ENCODE peak calls at places on chromosomes 12 and 14, in four cellular contexts. N, R, B and Y are unnamed samples.

GRCh38 chr12:117053597-117054201 is 45.5 kb downstream of the TESC start:
- DNase-seq in N (no peak), R (no peak), B (no peak), Y (no peak)

GRCh38 chr12:117025481-117026151 is 73.6 kb downstream of the TESC start:
- DNase-seq in N (peak; percentile 68), R (peak; percentile 78), B (no peak), Y (peak; percentile 90)

GRCh38 chr12:132766380-132767085 is 4.9 kb upstream of the ANKLE2 start:
- DNase-seq in N (no peak), R (peak; percentile 63), B (no peak), Y (no peak)

GRCh38 chr12:127401005-127401404 is 866.0 kb upstream of the TMEM132C start:
- DNase-seq in N (no peak), R (no peak), B (no peak), Y (no peak)

GRCh38 chr14:73058923-73059311 is 583 bp downstream of the RBM25 start:
- DNase-seq in N (peak; percentile 7), R (peak; percentile 61), B (no peak), Y (peak; percentile 57)

GRCh38 chr14:83467811-83468210 is 1934.2 kb upstream of the SEL1L start:
- DNase-seq in N (no peak), R (no peak), B (no peak), Y (no peak)

GRCh38 chr14:75301666-75302325 is 23.2 kb downstream of the FOS start:
- DNase-seq in N (no peak), R (peak; percentile 52), B (no peak), Y (no peak)

GRCh38 chr14:58298477-58298879 is at the start of gene ARID4A:
- DNase-seq in N (no peak), R (no peak), B (no peak), Y (no peak)

GRCh38 chr14:70871863-70872677 is 35.2 kb upstream of the PCNX1 start:
- DNase-seq in N (no peak), R (no peak), B (no peak), Y (no peak)

GRCh38 chr14:68512088-68512487 is 280.8 kb downstream of the ZFP36L1 start:
- DNase-seq in N (no peak), R (no peak), B (no peak), Y (no peak)

GRCh38 chr14:54226103-54226502 is 170.7 kb upstream of the CDKN3 start:
- DNase-seq in N (no peak), R (no peak), B (no peak), Y (no peak)

GRCh38 chr14:30553311-30553989 is 5.5 kb upstream of the G2E3 start:
- DNase-seq in N (no peak), R (no peak), B (no peak), Y (no peak)

GRCh38 chr12:5498081-5498480 is 66.2 kb downstream of the NTF3 start:
- DNase-seq in N (no peak), R (no peak), B (no peak), Y (no peak)

GRCh38 chr14:26896447-26896846 is 298.6 kb upstream of the NOVA1 start:
- DNase-seq in N (no peak), R (no peak), B (no peak), Y (no peak)

GRCh38 chr12:30939234-30939633 is 12.7 kb downstream of the TSPAN11 start:
- DNase-seq in N (no peak), R (no peak), B (peak; percentile 3), Y (no peak)

GRCh38 chr14:99513946-99514551 is 32.8 kb downstream of the CCNK start:
- DNase-seq in N (no peak), R (no peak), B (no peak), Y (no peak)

GRCh38 chr14:87944987-87945604 is 47.9 kb downstream of the GALC start:
- DNase-seq in N (peak; percentile 29), R (peak; percentile 12), B (no peak), Y (no peak)

GRCh38 chr14:102437997-102438922 is 71.3 kb downstream of the ANKRD9 start:
- DNase-seq in N (peak; percentile 59), R (peak; percentile 86), B (peak; percentile 37), Y (peak; percentile 94)

GRCh38 chr14:68261092-68261842 is 441.7 kb downstream of the RAD51B start:
- DNase-seq in N (no peak), R (no peak), B (no peak), Y (peak; percentile 31)

GRCh38 chr12:27899151-27899661 is 73.3 kb downstream of the PTHLH start:
- DNase-seq in N (peak; percentile 81), R (no peak), B (no peak), Y (no peak)

GRCh38 chr12:26173153-26173552 is 22.2 kb upstream of the SSPN start:
- DNase-seq in N (no peak), R (no peak), B (no peak), Y (no peak)

GRCh38 chr12:26571539-26571938 is 261.5 kb downstream of the ITPR2 start:
- DNase-seq in N (no peak), R (no peak), B (no peak), Y (no peak)

GRCh38 chr12:93325855-93326254 is 51.9 kb upstream of the NUDT4 start:
- DNase-seq in N (no peak), R (no peak), B (no peak), Y (no peak)

GRCh38 chr12:65607271-65607880 is 216.9 kb upstream of the HMGA2 start:
- DNase-seq in N (no peak), R (no peak), B (no peak), Y (no peak)

GRCh38 chr12:55067701-55068100 is 47.9 kb downstream of the NEUROD4 start:
- DNase-seq in N (no peak), R (no peak), B (no peak), Y (no peak)

GRCh38 chr12:111444706-111445310 is 39.1 kb downstream of the SH2B3 start:
- DNase-seq in N (no peak), R (no peak), B (peak; percentile 94), Y (peak; percentile 48)

GRCh38 chr12:29957835-29958234 is 174.1 kb upstream of the TMTC1 start:
- DNase-seq in N (no peak), R (no peak), B (no peak), Y (no peak)

GRCh38 chr14:92475451-92476187 is 38.0 kb upstream of the RIN3 start:
- DNase-seq in N (peak; percentile 41), R (no peak), B (no peak), Y (peak; percentile 14)

GRCh38 chr12:102385343-102385742 is 95.0 kb downstream of the IGF1 start:
- DNase-seq in N (no peak), R (no peak), B (no peak), Y (no peak)

GRCh38 chr12:39723831-39724230 is 104.2 kb upstream of the ABCD2 start:
- DNase-seq in N (no peak), R (no peak), B (no peak), Y (no peak)

GRCh38 chr12:88816201-88816600 is 235.9 kb upstream of the KITLG start:
- DNase-seq in N (no peak), R (no peak), B (no peak), Y (no peak)

GRCh38 chr12:13205809-13206559 is 9.5 kb downstream of the EMP1 start:
- DNase-seq in N (no peak), R (no peak), B (no peak), Y (no peak)

GRCh38 chr14:50714452-50715073 is 46.5 kb upstream of the SAV1 start:
- DNase-seq in N (peak; percentile 12), R (peak; percentile 32), B (no peak), Y (no peak)
- TF ChIP-seq HDAC6 in N (no peak), R (no peak), B (no peak), Y (no peak)

GRCh38 chr14:63404906-63405305 is 86.2 kb upstream of the GPHB5 start:
- DNase-seq in N (no peak), R (no peak), B (no peak), Y (no peak)

GRCh38 chr14:63405715-63406114 is 87.0 kb upstream of the GPHB5 start:
- DNase-seq in N (no peak), R (no peak), B (no peak), Y (no peak)

GRCh38 chr14:63406341-63406740 is 87.6 kb upstream of the GPHB5 start:
- DNase-seq in N (no peak), R (no peak), B (no peak), Y (no peak)
- TF ChIP-seq HDAC6 in N (no peak), R (no peak), B (no peak), Y (no peak)

DNA sequence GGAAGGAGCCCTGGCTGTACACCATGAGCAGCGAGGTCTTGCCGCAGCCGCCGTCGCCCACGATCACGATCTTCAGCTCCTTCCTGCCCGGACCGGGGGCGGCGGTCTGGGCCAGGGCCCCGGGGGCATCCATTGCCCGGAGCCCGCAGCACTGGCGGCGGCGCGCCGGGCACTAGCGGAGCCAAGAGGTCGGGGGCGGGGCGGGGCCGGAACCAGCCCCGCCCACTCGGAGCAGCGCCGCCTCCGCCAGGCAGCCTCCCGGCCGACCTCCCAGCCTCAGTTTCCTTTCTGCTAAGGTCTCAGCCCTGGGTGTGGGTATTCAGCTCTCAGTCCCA is at the start of gene RHOF:
- DNase-seq in N (no peak), R (no peak), B (no peak), Y (no peak)
- TF ChIP-seq HDAC6 in N (no peak), R (no peak), B (no peak), Y (no peak)

GRCh38 chr12:52307836-52308806 is 13.1 kb downstream of the KRT83 start:
- DNase-seq in N (no peak), R (no peak), B (no peak), Y (peak; percentile 23)
- TF ChIP-seq HDAC6 in N (no peak), R (no peak), B (no peak), Y (no peak)

GRCh38 chr12:78878447-78878846 is 13.9 kb downstream of the SYT1 start:
- DNase-seq in N (no peak), R (no peak), B (no peak), Y (no peak)
- TF ChIP-seq HDAC6 in N (no peak), R (no peak), B (no peak), Y (no peak)

DNA sequence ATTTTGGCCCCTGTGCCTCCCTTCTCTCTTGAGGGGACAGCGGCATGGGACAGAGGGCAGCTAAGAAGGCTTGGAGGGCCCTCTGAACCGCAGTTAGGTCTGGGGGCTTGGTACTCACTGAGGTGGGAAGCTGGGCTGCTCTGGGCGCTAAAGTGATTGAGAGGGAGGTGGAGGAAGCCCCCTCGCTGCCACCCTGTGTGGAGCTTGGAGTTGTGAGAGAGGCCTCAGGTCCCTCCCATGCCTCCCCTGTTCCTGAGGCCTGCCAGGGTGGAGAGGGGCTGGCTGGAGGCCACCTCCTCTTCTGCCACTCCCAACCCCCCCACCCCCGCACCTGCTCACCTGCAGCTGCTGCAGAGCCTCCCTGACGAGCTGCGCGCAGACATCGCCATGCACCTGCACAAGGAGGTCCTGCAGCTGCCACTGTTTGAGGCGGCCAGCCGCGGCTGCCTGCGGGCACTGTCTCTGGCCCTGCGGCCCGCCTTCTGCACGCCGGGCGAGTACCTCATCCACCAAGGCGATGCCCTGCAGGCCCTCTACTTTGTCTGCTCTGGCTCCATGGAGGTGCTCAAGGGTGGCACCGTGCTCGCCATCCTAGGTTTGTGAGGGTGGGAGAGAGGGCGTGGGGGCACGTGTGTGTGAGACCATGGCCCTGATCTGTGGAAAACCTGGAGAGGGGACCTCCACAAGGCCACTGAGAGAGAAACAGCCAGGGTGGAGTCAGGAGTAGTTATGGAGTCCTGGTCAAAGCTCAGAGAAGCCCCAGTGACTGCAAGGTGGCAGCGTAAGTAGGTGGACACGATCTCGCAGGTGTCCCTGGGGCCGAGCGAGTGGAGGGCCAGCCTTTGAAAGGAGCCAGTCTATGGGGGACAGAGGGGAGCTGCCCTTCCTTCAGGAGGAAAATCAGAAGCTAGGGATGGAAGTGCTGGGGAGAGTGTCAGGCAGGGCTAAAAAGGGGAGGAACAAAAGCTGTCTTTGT is 11.2 kb downstream of the KCNH3 start:
- DNase-seq in N (no peak), R (no peak), B (no peak), Y (no peak)
- TF ChIP-seq HDAC6 in N (no peak), R (no peak), B (no peak), Y (no peak)